ENCODE peak calls at places on chromosome 15, in ten cellular contexts. Q, J, F, V, L, H, Z, R, I and K are unnamed samples.

GRCh38 chr15:26394801-26395200 is 378.1 kb downstream of the GABRB3 start:
- DNase-seq in Q (no peak), V (no peak), I (no peak), R (no peak), F (no peak), J (no peak), Z (no peak), H (peak; percentile 61), L (no peak), K (no peak)

GRCh38 chr15:97981758-97982157 is 21.3 kb downstream of the ARRDC4 start:
- DNase-seq in Z (no peak), F (no peak), L (no peak), R (no peak), J (no peak), V (no peak), H (no peak), I (no peak), Q (no peak), K (no peak)

GRCh38 chr15:70246623-70247200 is 149.0 kb upstream of the TLE3 start:
- DNase-seq in R (no peak), J (no peak), I (no peak), Z (no peak), H (no peak), V (no peak), Q (no peak), F (no peak), L (no peak), K (no peak)

GRCh38 chr15:75380773-75381172 is 12.4 kb upstream of the MAN2C1 start:
- DNase-seq in H (no peak), V (no peak), R (no peak), Z (no peak), F (no peak), Q (no peak), J (no peak), I (no peak), L (no peak), K (no peak)

GRCh38 chr15:84947947-84948830 is 33.5 kb upstream of the PDE8A start:
- DNase-seq in V (peak; percentile 78), J (no peak), R (peak; percentile 93), Q (no peak), F (peak; percentile 33), L (peak; percentile 38), H (no peak), I (peak; percentile 90), Z (no peak), K (no peak)

GRCh38 chr15:81642451-81642990 is 268.5 kb upstream of the TMC3 start:
- DNase-seq in R (peak; percentile 13), Z (no peak), Q (no peak), L (no peak), I (no peak), F (no peak), V (no peak), J (no peak), H (no peak), K (no peak)

GRCh38 chr15:90030376-90030775 is 29.3 kb downstream of the ZNF710 start:
- DNase-seq in L (no peak), R (peak; percentile 19), Z (no peak), Q (peak; percentile 65), J (no peak), I (no peak), H (no peak), F (no peak), V (no peak), K (no peak)

GRCh38 chr15:64738231-64739095 is 36.9 kb downstream of the RBPMS2 start:
- DNase-seq in Z (no peak), L (no peak), R (no peak), H (no peak), I (no peak), V (no peak), F (no peak), Q (peak; percentile 41), J (no peak), K (no peak)

GRCh38 chr15:58758141-58758540 is 8.6 kb upstream of the ADAM10 start:
- DNase-seq in V (no peak), L (peak; percentile 53), Z (no peak), J (no peak), R (peak; percentile 49), H (no peak), F (no peak), I (peak; percentile 37), Q (no peak), K (no peak)

GRCh38 chr15:40680151-40680550 is 14.8 kb upstream of the RAD51 start:
- DNase-seq in H (no peak), L (no peak), I (no peak), J (no peak), F (no peak), Q (no peak), V (no peak), Z (no peak), R (no peak), K (no peak)

GRCh38 chr15:92902723-92903587 is 2.8 kb downstream of the CHD2 start:
- DNase-seq in L (peak; percentile 41), R (no peak), F (no peak), V (no peak), Q (no peak), Z (no peak), H (no peak), I (no peak), J (no peak), K (peak; percentile 2)

GRCh38 chr15:69679623-69680228 is 227.1 kb downstream of the RPLP1 start:
- DNase-seq in Q (no peak), Z (no peak), L (no peak), V (no peak), R (no peak), J (no peak), F (no peak), I (no peak), H (no peak), K (no peak)

GRCh38 chr15:96343529-96344072 is 13.1 kb downstream of the NR2F2 start:
- DNase-seq in F (no peak), I (no peak), V (no peak), Q (peak; percentile 71), L (no peak), J (no peak), H (no peak), Z (no peak), R (no peak), K (no peak)

GRCh38 chr15:88454867-88455810 is 12.0 kb downstream of the MRPL46 start:
- DNase-seq in H (peak; percentile 89), J (no peak), F (peak; percentile 66), R (peak; percentile 78), L (no peak), V (peak; percentile 67), Q (no peak), Z (peak; percentile 4), I (peak; percentile 84), K (peak; percentile 37)

GRCh38 chr15:65629548-65629947 is 7.8 kb downstream of the SLC24A1 start:
- DNase-seq in R (no peak), J (no peak), I (no peak), Z (no peak), H (no peak), F (no peak), L (no peak), V (no peak), Q (no peak), K (no peak)

GRCh38 chr15:25727116-25727515 is 136.0 kb downstream of the ATP10A start:
- DNase-seq in I (no peak), Q (no peak), L (no peak), F (no peak), J (no peak), H (no peak), R (no peak), Z (no peak), V (no peak), K (no peak)

GRCh38 chr15:91790826-91791225 is 62.7 kb upstream of the SLCO3A1 start:
- DNase-seq in V (peak; percentile 67), J (no peak), Q (no peak), R (peak; percentile 8), Z (no peak), L (no peak), F (no peak), I (no peak), H (no peak), K (no peak)

GRCh38 chr15:73741401-73741836 is 11.7 kb downstream of the INSYN1 start:
- DNase-seq in Q (no peak), I (peak; percentile 32), R (peak; percentile 15), Z (no peak), H (no peak), L (no peak), J (no peak), V (no peak), F (no peak), K (no peak)

GRCh38 chr15:68387288-68388143 is 44.4 kb downstream of the ITGA11 start:
- DNase-seq in F (no peak), L (no peak), J (no peak), Q (no peak), I (no peak), H (no peak), R (no peak), Z (no peak), V (no peak), K (peak; percentile 1)

GRCh38 chr15:95325763-95326688 is 1004.5 kb upstream of the NR2F2 start:
- DNase-seq in L (peak; percentile 22), R (no peak), I (no peak), H (peak; percentile 1), F (no peak), Z (no peak), J (no peak), V (peak; percentile 14), Q (no peak), K (no peak)